ENCODE peak calls at places on chromosomes 5 and 9, in nine cellular contexts. I is mammary epithelial cell, H is Peyer's patch, G is gastrocnemius medialis, B is heart left ventricle, M is fibroblast of lung, Q is AG04450, C is epithelial cell of esophagus, L is left lung. Y is an unnamed sample.

GRCh38 chr5:154274828-154275185 is 84.3 kb downstream of the GALNT10 start:
- DNase-seq in I (peak), H (no peak), G (no peak), B (no peak), M (peak), Q (no peak), C (peak), L (no peak), Y (no peak)

GRCh38 chr9:69931340-69931739 is 110.7 kb downstream of the CFAP95 start:
- DNase-seq in I (no peak), H (no peak), G (no peak), B (no peak), M (peak), Q (no peak), C (no peak), L (no peak), Y (no peak)

GRCh38 chr9:97501177-97501971 is at the start of gene TMOD1:
- DNase-seq in I (peak), H (peak), G (peak), B (peak), M (peak), Q (no peak), C (peak), L (peak), Y (no peak)

GRCh38 chr5:177338251-177339106 is 13.0 kb downstream of the LMAN2 start:
- DNase-seq in I (no peak), H (no peak), G (no peak), B (no peak), M (no peak), Q (no peak), C (no peak), L (peak), Y (no peak)

GRCh38 chr5:75239681-75240080 is 3.0 kb upstream of the ANKRD31 start:
- DNase-seq in I (peak), H (no peak), G (no peak), B (no peak), M (peak), Q (no peak), C (peak), L (no peak), Y (no peak)

GRCh38 chr5:79464695-79465332 is 49.1 kb downstream of the HOMER1 start:
- DNase-seq in I (peak), H (no peak), G (no peak), B (no peak), M (no peak), Q (no peak), C (peak), L (no peak), Y (peak)

GRCh38 chr5:128774605-128775004 is 190.7 kb upstream of the SLC27A6 start:
- DNase-seq in I (peak), H (no peak), G (no peak), B (no peak), M (peak), Q (peak), C (peak), L (no peak), Y (no peak)

GRCh38 chr5:16983972-16984371 is 47.9 kb upstream of the MYO10 start:
- DNase-seq in I (no peak), H (no peak), G (no peak), B (no peak), M (no peak), Q (no peak), C (peak), L (no peak), Y (no peak)

GRCh38 chr9:109813829-109814228 is 33.8 kb downstream of the PALM2AKAP2 start:
- DNase-seq in I (no peak), H (no peak), G (no peak), B (no peak), M (no peak), Q (no peak), C (no peak), L (no peak), Y (no peak)

GRCh38 chr5:89560724-89561123 is 677.7 kb upstream of the MEF2C start:
- DNase-seq in I (no peak), H (no peak), G (no peak), B (no peak), M (peak), Q (no peak), C (no peak), L (no peak), Y (no peak)

GRCh38 chr9:16828335-16829281 is 41.9 kb downstream of the BNC2 start:
- DNase-seq in I (no peak), H (peak), G (peak), B (peak), M (peak), Q (no peak), C (peak), L (no peak), Y (no peak)

GRCh38 chr9:1732670-1733069 is 282.5 kb upstream of the SMARCA2 start:
- DNase-seq in I (no peak), H (no peak), G (no peak), B (no peak), M (no peak), Q (no peak), C (peak), L (no peak), Y (no peak)
- TF ChIP-seq CTCF in I (peak), H (no peak), G (no peak), B (no peak), M (no peak), Q (no peak), C (peak), L (no peak), Y (peak)

GRCh38 chr5:83475540-83476469 is 4.3 kb downstream of the VCAN start:
- DNase-seq in I (peak), H (no peak), G (no peak), B (no peak), M (peak), Q (peak), C (peak), L (no peak), Y (no peak)

GRCh38 chr5:83474170-83474796 is 2.7 kb downstream of the VCAN start:
- DNase-seq in I (peak), H (peak), G (peak), B (peak), M (peak), Q (peak), C (peak), L (peak), Y (no peak)

GRCh38 chr5:83473344-83474169 is 2.0 kb downstream of the VCAN start:
- DNase-seq in I (peak), H (peak), G (peak), B (peak), M (peak), Q (peak), C (peak), L (peak), Y (no peak)

GRCh38 chr5:83476470-83476817 is 4.9 kb downstream of the VCAN start:
- DNase-seq in I (no peak), H (no peak), G (no peak), B (no peak), M (no peak), Q (no peak), C (no peak), L (no peak), Y (no peak)

DNA sequence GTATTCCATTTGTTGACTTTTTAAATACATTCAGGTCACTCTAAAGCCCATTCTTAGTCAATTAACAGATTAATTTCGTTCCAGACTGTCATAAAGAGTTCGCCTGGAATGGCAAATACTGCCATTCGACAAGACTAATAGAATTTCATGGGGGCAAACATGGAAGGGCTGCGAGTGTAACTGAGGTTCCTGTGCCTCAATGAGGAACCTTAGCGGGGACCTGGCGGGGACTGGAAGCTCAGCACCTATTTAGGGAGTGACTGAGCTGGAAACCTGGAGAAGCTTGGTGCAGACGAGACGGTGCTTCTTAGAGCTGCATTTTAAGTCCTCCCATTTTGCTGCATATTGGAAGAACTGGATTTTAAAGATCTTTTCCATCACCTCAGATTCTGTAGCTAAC is 3.4 kb downstream of the VCAN start:
- DNase-seq in I (no peak), H (no peak), G (no peak), B (no peak), M (no peak), Q (no peak), C (peak), L (peak), Y (no peak)
- H3K4me3 ChIP-seq in I (peak), H (peak), G (peak), B (peak), M (peak), Q (peak), C (peak), L (peak), Y (no peak)

GRCh38 chr9:89096807-89097206 is 81.8 kb downstream of the SHC3 start:
- DNase-seq in I (no peak), H (no peak), G (no peak), B (no peak), M (no peak), Q (no peak), C (no peak), L (no peak), Y (no peak)
- TF ChIP-seq CTCF in I (no peak), H (no peak), G (no peak), B (no peak), M (peak), Q (peak), C (no peak), L (no peak), Y (no peak)

DNA sequence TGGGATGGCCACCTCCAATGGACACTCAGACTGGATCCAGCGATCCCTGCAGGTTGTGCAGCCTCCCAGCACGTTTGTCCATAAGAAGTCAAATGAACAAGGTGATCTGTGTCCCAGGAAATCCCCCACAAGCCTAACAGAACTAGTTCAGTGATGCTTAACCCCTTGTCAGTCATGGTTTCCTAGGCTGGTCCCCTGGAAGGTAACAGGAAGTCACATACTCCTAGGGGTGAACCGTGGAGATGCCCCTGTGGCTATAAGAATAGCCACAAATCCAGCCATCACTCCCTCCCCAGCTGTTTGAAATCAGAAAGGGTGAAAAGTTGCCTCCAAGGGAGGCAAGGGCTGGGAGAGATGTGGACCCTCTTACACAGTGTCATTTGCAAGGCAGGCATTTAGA is 22.5 kb downstream of the PAX5 start:
- DNase-seq in I (no peak), H (no peak), G (no peak), B (no peak), M (no peak), Q (no peak), C (no peak), L (no peak), Y (no peak)
- H3K4me3 ChIP-seq in I (no peak), H (no peak), G (no peak), B (no peak), M (no peak), Q (no peak), C (no peak), L (no peak), Y (no peak)

GRCh38 chr5:113524927-113525326 is 11.4 kb downstream of the YTHDC2 start:
- DNase-seq in I (no peak), H (no peak), G (no peak), B (no peak), M (no peak), Q (no peak), C (no peak), L (no peak), Y (no peak)
- TF ChIP-seq CTCF in I (no peak), H (no peak), G (no peak), B (no peak), M (no peak), Q (no peak), C (no peak), L (no peak), Y (no peak)

GRCh38 chr5:31104775-31105174 is 88.7 kb upstream of the CDH6 start:
- DNase-seq in I (no peak), H (no peak), G (no peak), B (no peak), M (no peak), Q (no peak), C (no peak), L (no peak), Y (no peak)

GRCh38 chr5:31106259-31106658 is 87.2 kb upstream of the CDH6 start:
- DNase-seq in I (no peak), H (no peak), G (no peak), B (no peak), M (peak), Q (no peak), C (no peak), L (no peak), Y (no peak)

GRCh38 chr5:31106742-31107546 is 86.5 kb upstream of the CDH6 start:
- DNase-seq in I (no peak), H (no peak), G (no peak), B (no peak), M (peak), Q (peak), C (peak), L (no peak), Y (no peak)
- H3K4me3 ChIP-seq in I (no peak), H (no peak), G (no peak), B (no peak), M (no peak), Q (no peak), C (no peak), L (no peak), Y (no peak)

DNA sequence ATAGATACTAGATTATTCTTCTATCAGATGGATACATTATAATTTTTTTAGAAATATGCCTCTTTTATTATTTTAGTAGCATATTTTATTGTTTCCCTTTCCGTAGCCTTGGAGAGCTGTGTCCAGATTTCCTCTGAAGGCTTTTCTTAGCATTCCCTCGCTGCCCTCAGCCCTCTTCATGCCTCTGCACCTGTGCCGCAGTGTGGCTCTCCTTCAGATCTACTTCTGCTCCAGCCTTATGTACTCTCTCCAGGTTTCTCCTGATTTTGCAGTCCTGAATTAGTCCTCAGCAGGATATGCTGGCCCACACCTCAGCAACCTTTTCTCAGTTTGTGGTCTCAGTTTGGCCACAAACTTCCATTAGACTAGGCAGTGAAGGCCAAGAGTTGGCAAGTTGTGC is 1052.0 kb downstream of the TAF11L14 start:
- DNase-seq in I (no peak), H (no peak), G (no peak), B (no peak), M (no peak), Q (no peak), C (no peak), L (no peak), Y (no peak)
- TF ChIP-seq CTCF in I (no peak), H (no peak), G (no peak), B (no peak), M (no peak), Q (no peak), C (no peak), L (no peak), Y (no peak)

GRCh38 chr9:131737426-131737825 is 2.5 kb downstream of the RAPGEF1 start:
- DNase-seq in I (no peak), H (no peak), G (no peak), B (no peak), M (no peak), Q (no peak), C (no peak), L (no peak), Y (no peak)

GRCh38 chr9:131739192-131739961 is 499 bp downstream of the RAPGEF1 start:
- DNase-seq in I (peak), H (peak), G (no peak), B (peak), M (peak), Q (no peak), C (no peak), L (peak), Y (no peak)

GRCh38 chr9:131739988-131740648 is at the start of gene RAPGEF1:
- DNase-seq in I (no peak), H (peak), G (no peak), B (peak), M (peak), Q (no peak), C (peak), L (peak), Y (no peak)

GRCh38 chr9:131738838-131739191 is 1.1 kb downstream of the RAPGEF1 start:
- DNase-seq in I (peak), H (peak), G (no peak), B (no peak), M (no peak), Q (no peak), C (no peak), L (no peak), Y (no peak)

GRCh38 chr9:131738293-131738692 is 1.6 kb downstream of the RAPGEF1 start:
- DNase-seq in I (no peak), H (no peak), G (no peak), B (no peak), M (no peak), Q (no peak), C (no peak), L (no peak), Y (no peak)
- H3K4me3 ChIP-seq in I (peak), H (peak), G (peak), B (peak), M (peak), Q (peak), C (peak), L (peak), Y (peak)

GRCh38 chr5:15001512-15001911 is 129.9 kb upstream of the ANKH start:
- DNase-seq in I (no peak), H (no peak), G (no peak), B (no peak), M (no peak), Q (no peak), C (no peak), L (no peak), Y (no peak)
- TF ChIP-seq CTCF in I (no peak), H (no peak), G (no peak), B (no peak), M (no peak), Q (no peak), C (no peak), L (no peak), Y (no peak)